ENCODE peak calls at places on chromosomes 5 and 9, in ten cellular contexts. X, I, Y, E, G, W, H, D, B and F are unnamed samples.

GRCh38 chr9:85523202-85523601 is 218.6 kb downstream of the AGTPBP1 start:
- DNase-seq in X (no peak), I (no peak), Y (no peak), E (no peak), G (no peak), W (no peak), H (no peak), D (no peak), B (no peak), F (no peak)

GRCh38 chr9:134307674-134308638 is 18.3 kb upstream of the RXRA start:
- DNase-seq in X (peak), I (no peak), Y (no peak), E (no peak), G (no peak), W (no peak), H (no peak), D (no peak), B (peak), F (no peak)

GRCh38 chr5:135150767-135151166 is 116.7 kb upstream of the PITX1 start:
- DNase-seq in X (no peak), I (no peak), Y (no peak), E (no peak), G (no peak), W (no peak), H (no peak), D (no peak), B (no peak), F (no peak)

GRCh38 chr9:31347082-31347617 is 1037.3 kb upstream of the ACO1 start:
- DNase-seq in X (no peak), I (peak), Y (no peak), E (peak), G (peak), W (no peak), H (peak), D (peak), B (no peak), F (no peak)

GRCh38 chr5:57937025-57937424 is 454.4 kb upstream of the ACTBL2 start:
- DNase-seq in X (no peak), I (no peak), Y (no peak), E (peak), G (peak), W (no peak), H (no peak), D (no peak), B (no peak), F (no peak)

GRCh38 chr9:129351642-129352151 is 173.6 kb upstream of the IER5L start:
- DNase-seq in X (no peak), I (no peak), Y (no peak), E (no peak), G (no peak), W (no peak), H (no peak), D (no peak), B (peak), F (no peak)

GRCh38 chr5:83512051-83512745 is 40.7 kb downstream of the VCAN start:
- DNase-seq in X (no peak), I (no peak), Y (no peak), E (no peak), G (peak), W (no peak), H (no peak), D (no peak), B (no peak), F (no peak)

GRCh38 chr9:137825324-137825991 is 52.1 kb upstream of the CACNA1B start:
- DNase-seq in X (peak), I (no peak), Y (no peak), E (no peak), G (no peak), W (no peak), H (no peak), D (no peak), B (no peak), F (no peak)

GRCh38 chr5:78007232-78007631 is 231.1 kb upstream of the TBCA start:
- DNase-seq in X (no peak), I (no peak), Y (no peak), E (no peak), G (no peak), W (no peak), H (no peak), D (no peak), B (no peak), F (no peak)

GRCh38 chr9:68999393-69000105 is 14.4 kb downstream of the PRKACG start:
- DNase-seq in X (peak), I (peak), Y (peak), E (peak), G (peak), W (peak), H (peak), D (peak), B (peak), F (peak)

GRCh38 chr5:62596096-62596495 is 17.5 kb downstream of the LRRC70 start:
- DNase-seq in X (no peak), I (no peak), Y (no peak), E (no peak), G (no peak), W (no peak), H (no peak), D (no peak), B (no peak), F (no peak)

GRCh38 chr9:137829260-137829996 is 48.2 kb upstream of the CACNA1B start:
- DNase-seq in X (no peak), I (no peak), Y (no peak), E (no peak), G (no peak), W (no peak), H (no peak), D (no peak), B (no peak), F (no peak)

GRCh38 chr9:131803758-131804411 is 64.0 kb upstream of the RAPGEF1 start:
- DNase-seq in X (no peak), I (no peak), Y (no peak), E (no peak), G (no peak), W (no peak), H (no peak), D (no peak), B (no peak), F (no peak)